ENCODE peak calls at places on chromosomes 13 and 19, in eight cellular contexts. B, N, K, J, W, P, F and T are unnamed samples.

GRCh38 chr13:21137696-21138095 is 38.7 kb downstream of the SKA3 start:
- DNase-seq in B (no peak), N (no peak), K (no peak), J (no peak), W (no peak), P (no peak), F (no peak), T (no peak)

GRCh38 chr13:113649212-113649611 is 8.8 kb downstream of the ATP4B start:
- DNase-seq in B (no peak), N (no peak), K (peak; percentile 3), J (no peak), W (no peak), P (no peak), F (peak; percentile 50), T (no peak)

GRCh38 chr19:28670894-28671293 is 542.1 kb downstream of the UQCRFS1 start:
- DNase-seq in B (no peak), N (no peak), K (no peak), J (no peak), W (no peak), P (no peak), F (no peak), T (no peak)

GRCh38 chr19:3821156-3821555 is 35.0 kb upstream of the MATK start:
- DNase-seq in B (no peak), N (no peak), K (no peak), J (no peak), W (no peak), P (no peak), F (no peak), T (no peak)

GRCh38 chr19:6540918-6541689 is 10.3 kb downstream of the TNFSF9 start:
- DNase-seq in B (no peak), N (no peak), K (no peak), J (no peak), W (no peak), P (no peak), F (no peak), T (no peak)

GRCh38 chr19:38664503-38665211 is 17.2 kb downstream of the ACTN4 start:
- DNase-seq in B (no peak), N (no peak), K (no peak), J (no peak), W (no peak), P (no peak), F (no peak), T (no peak)

GRCh38 chr13:36685912-36686311 is 12.1 kb downstream of the SERTM1 start:
- DNase-seq in B (no peak), N (no peak), K (no peak), J (no peak), W (no peak), P (no peak), F (no peak), T (no peak)

GRCh38 chr13:113427562-113428468 is 25.5 kb downstream of the ADPRHL1 start:
- DNase-seq in B (no peak), N (no peak), K (no peak), J (no peak), W (no peak), P (no peak), F (no peak), T (no peak)

GRCh38 chr19:31255174-31255862 is 93.9 kb downstream of the TSHZ3 start:
- DNase-seq in B (no peak), N (no peak), K (no peak), J (no peak), W (no peak), P (no peak), F (no peak), T (no peak)

GRCh38 chr13:27130223-27131015 is 41.2 kb downstream of the USP12 start:
- DNase-seq in B (no peak), N (no peak), K (no peak), J (no peak), W (no peak), P (no peak), F (no peak), T (no peak)

GRCh38 chr19:15432629-15433518 is 14.1 kb upstream of the AKAP8L start:
- DNase-seq in B (peak; percentile 94), N (peak; percentile 64), K (peak; percentile 94), J (peak; percentile 94), W (peak; percentile 82), P (peak; percentile 72), F (peak; percentile 93), T (no peak)

GRCh38 chr13:98284677-98285076 is 107.6 kb upstream of the RNF113B start:
- DNase-seq in B (no peak), N (no peak), K (no peak), J (no peak), W (no peak), P (no peak), F (no peak), T (no peak)

GRCh38 chr13:73809561-73809960 is 324.6 kb downstream of the KLF12 start:
- DNase-seq in B (no peak), N (no peak), K (no peak), J (no peak), W (no peak), P (peak; percentile 68), F (no peak), T (no peak)

GRCh38 chr19:15251749-15252397 is 19.6 kb upstream of the EPHX3 start:
- DNase-seq in B (no peak), N (no peak), K (peak; percentile 86), J (peak; percentile 87), W (no peak), P (peak; percentile 90), F (peak; percentile 94), T (no peak)

GRCh38 chr19:30425885-30426838 is 54.0 kb downstream of the ZNF536 start:
- DNase-seq in B (no peak), N (no peak), K (no peak), J (no peak), W (no peak), P (no peak), F (no peak), T (no peak)

GRCh38 chr19:38892841-38893240 is 6.6 kb downstream of the SIRT2 start:
- DNase-seq in B (no peak), N (peak; percentile 28), K (no peak), J (no peak), W (no peak), P (no peak), F (no peak), T (no peak)

GRCh38 chr13:52903320-52903719 is 54.9 kb upstream of the PCDH8 start:
- DNase-seq in B (no peak), N (no peak), K (no peak), J (no peak), W (no peak), P (no peak), F (no peak), T (no peak)

GRCh38 chr13:40197936-40198335 is 468.5 kb downstream of the FOXO1 start:
- DNase-seq in B (no peak), N (no peak), K (no peak), J (no peak), W (no peak), P (no peak), F (no peak), T (no peak)

GRCh38 chr19:57850553-57851017 is 926 bp downstream of the ZNF587 start:
- DNase-seq in B (no peak), N (no peak), K (no peak), J (no peak), W (no peak), P (no peak), F (no peak), T (peak; percentile 76)

GRCh38 chr19:51030631-51031030 is 4.2 kb downstream of the KLK12 start:
- DNase-seq in B (no peak), N (no peak), K (no peak), J (no peak), W (no peak), P (no peak), F (no peak), T (no peak)

GRCh38 chr13:21075303-21076264 is 14.2 kb upstream of the LATS2 start:
- DNase-seq in B (peak; percentile 18), N (no peak), K (peak; percentile 53), J (peak; percentile 43), W (no peak), P (no peak), F (peak; percentile 74), T (no peak)

GRCh38 chr19:19655641-19656343 is 7.7 kb downstream of the ATP13A1 start:
- DNase-seq in B (no peak), N (no peak), K (no peak), J (no peak), W (no peak), P (no peak), F (no peak), T (no peak)

GRCh38 chr13:95201814-95202521 is 99.3 kb downstream of the ABCC4 start:
- DNase-seq in B (no peak), N (no peak), K (no peak), J (no peak), W (no peak), P (no peak), F (no peak), T (no peak)

GRCh38 chr19:51127032-51127431 is 2.3 kb downstream of the SIGLEC9 start:
- DNase-seq in B (no peak), N (no peak), K (no peak), J (no peak), W (no peak), P (no peak), F (no peak), T (no peak)

GRCh38 chr19:16034958-16035560 is 41.2 kb upstream of the TPM4 start:
- DNase-seq in B (no peak), N (no peak), K (no peak), J (no peak), W (no peak), P (no peak), F (no peak), T (no peak)

GRCh38 chr13:24997367-24997967 is 98.5 kb upstream of the PABPC3 start:
- DNase-seq in B (no peak), N (peak; percentile 12), K (no peak), J (no peak), W (peak; percentile 31), P (no peak), F (no peak), T (no peak)

GRCh38 chr13:32135655-32136054 is 104.1 kb downstream of the FRY start:
- DNase-seq in B (no peak), N (no peak), K (no peak), J (no peak), W (no peak), P (peak; percentile 30), F (no peak), T (no peak)

GRCh38 chr19:7426986-7427385 is 61.8 kb downstream of the PEX11G start:
- DNase-seq in B (peak; percentile 7), N (no peak), K (no peak), J (no peak), W (no peak), P (no peak), F (no peak), T (no peak)

GRCh38 chr13:40694426-40694825 is 28.0 kb upstream of the FOXO1 start:
- DNase-seq in B (no peak), N (no peak), K (no peak), J (no peak), W (no peak), P (no peak), F (no peak), T (no peak)

GRCh38 chr13:105047676-105048295 is 1487.7 kb downstream of the EFNB2 start:
- DNase-seq in B (no peak), N (no peak), K (no peak), J (no peak), W (no peak), P (no peak), F (no peak), T (no peak)

GRCh38 chr19:39232708-39233107 is 12.1 kb downstream of the IFNL3 start:
- DNase-seq in B (no peak), N (no peak), K (no peak), J (no peak), W (no peak), P (no peak), F (no peak), T (no peak)

GRCh38 chr19:41690801-41691065 is 2.7 kb upstream of the CEACAM7 start:
- DNase-seq in B (no peak), N (no peak), K (no peak), J (no peak), W (no peak), P (no peak), F (no peak), T (no peak)